ENCODE peak calls at places on chromosomes 11 and 22, in four cellular contexts. W, L, B and P are unnamed samples.

GRCh38 chr22:47063606-47064005 is 301.2 kb downstream of the TBC1D22A start:
- DNase-seq in W (no peak), L (no peak), B (no peak), P (no peak)

GRCh38 chr11:77073328-77074001 is 6.7 kb downstream of the CAPN5 start:
- DNase-seq in W (no peak), L (peak; percentile 94), B (peak; percentile 80), P (no peak)

GRCh38 chr22:47409501-47410275 is 647.2 kb downstream of the TBC1D22A start:
- DNase-seq in W (no peak), L (no peak), B (no peak), P (no peak)

GRCh38 chr11:108666373-108666772 is 1.5 kb downstream of the DDX10 start:
- DNase-seq in W (no peak), L (no peak), B (no peak), P (no peak)

GRCh38 chr22:23233746-23234408 is 53.6 kb downstream of the BCR start:
- DNase-seq in W (no peak), L (peak; percentile 92), B (peak; percentile 62), P (no peak)

GRCh38 chr22:44523981-44524759 is 26.1 kb upstream of the RTL6 start:
- DNase-seq in W (no peak), L (peak; percentile 99), B (peak; percentile 96), P (no peak)

GRCh38 chr11:80873309-80873999 is 1432.6 kb upstream of the TENM4 start:
- DNase-seq in W (no peak), L (no peak), B (no peak), P (no peak)

GRCh38 chr22:43582394-43582793 is 170.6 kb downstream of the MPPED1 start:
- DNase-seq in W (no peak), L (no peak), B (no peak), P (no peak)

GRCh38 chr11:1557904-1558831 is 13.9 kb downstream of the DUSP8 start:
- DNase-seq in W (no peak), L (peak; percentile 84), B (peak; percentile 62), P (no peak)

GRCh38 chr11:134236834-134237556 is 12.5 kb downstream of the VPS26B start:
- DNase-seq in W (no peak), L (peak; percentile 31), B (no peak), P (no peak)

GRCh38 chr22:37636186-37636948 is 3.1 kb upstream of the SH3BP1 start:
- DNase-seq in W (no peak), L (peak; percentile 75), B (no peak), P (no peak)

GRCh38 chr22:41217553-41218157 is 12.5 kb downstream of the L3MBTL2 start:
- DNase-seq in W (no peak), L (peak; percentile 92), B (peak; percentile 66), P (no peak)

GRCh38 chr22:38124236-38124974 is 13.9 kb upstream of the BAIAP2L2 start:
- DNase-seq in W (no peak), L (no peak), B (no peak), P (no peak)

GRCh38 chr11:126132319-126132718 is 69.7 kb upstream of the CDON start:
- DNase-seq in W (no peak), L (no peak), B (no peak), P (no peak)

GRCh38 chr11:10807629-10808552 is 835 bp downstream of the EIF4G2 start:
- DNase-seq in W (peak; percentile 22), L (peak; percentile 37), B (no peak), P (peak; percentile 30)

GRCh38 chr11:120197254-120197891 is 13.5 kb upstream of the OAF start:
- DNase-seq in W (no peak), L (no peak), B (no peak), P (no peak)

GRCh38 chr11:68412593-68413475 is 47.7 kb upstream of the PPP6R3 start:
- DNase-seq in W (no peak), L (peak; percentile 11), B (no peak), P (no peak)

GRCh38 chr11:96052921-96053631 is 129.2 kb upstream of the MTMR2 start:
- DNase-seq in W (no peak), L (peak; percentile 62), B (no peak), P (no peak)

GRCh38 chr22:29308791-29309262 is 2.4 kb downstream of the GAS2L1 start:
- DNase-seq in W (no peak), L (peak; percentile 65), B (no peak), P (no peak)

GRCh38 chr22:39021552-39022250 is 774 bp downstream of the APOBEC3D start:
- DNase-seq in W (no peak), L (no peak), B (no peak), P (no peak)

GRCh38 chr22:43826142-43827093 is 14.3 kb upstream of the EFCAB6 start:
- DNase-seq in W (no peak), L (peak; percentile 81), B (no peak), P (no peak)

GRCh38 chr11:60169264-60169915 is 13.5 kb downstream of the MS4A6A start:
- DNase-seq in W (no peak), L (no peak), B (no peak), P (no peak)

GRCh38 chr22:45427114-45427513 is 13.6 kb downstream of the RIBC2 start:
- DNase-seq in W (no peak), L (no peak), B (no peak), P (no peak)

GRCh38 chr22:26952654-26953379 is 295.4 kb downstream of the MIAT start:
- DNase-seq in W (no peak), L (no peak), B (no peak), P (no peak)

GRCh38 chr11:46238078-46238966 is 39.1 kb upstream of the CREB3L1 start:
- DNase-seq in W (peak; percentile 42), L (peak; percentile 63), B (no peak), P (peak; percentile 29)

GRCh38 chr11:87125257-87125656 is 87.5 kb downstream of the TMEM135 start:
- DNase-seq in W (no peak), L (no peak), B (no peak), P (no peak)